ENCODE peak calls at places on chromosome 22, in seven cellular contexts. C is dorsolateral prefrontal cortex, O is tibial nerve, U is upper lobe of right lung, P is K562, R is neural progenitor cell, E is adrenal gland. X is an unnamed sample.

GRCh38 chr22:29259253-29259899 is 8.4 kb downstream of the RHBDD3 start:
- DNase-seq in R (peak), O (no peak), U (no peak), P (peak), C (no peak), E (no peak), X (no peak)

GRCh38 chr22:41429232-41429945 is 17.2 kb downstream of the TOB2 start:
- DNase-seq in E (no peak), R (no peak), U (no peak), P (no peak), O (no peak), C (peak), X (no peak)

GRCh38 chr22:28243539-28243938 is 324.5 kb upstream of the PITPNB start:
- DNase-seq in R (no peak), P (peak), C (no peak), O (no peak), U (no peak), E (no peak), X (no peak)

GRCh38 chr22:30261134-30261533 is 5.5 kb downstream of the OSM start:
- DNase-seq in C (no peak), R (no peak), E (no peak), U (no peak), P (no peak), O (no peak), X (no peak)

GRCh38 chr22:20646906-20647305 is 127.0 kb upstream of the SERPIND1 start:
- DNase-seq in E (no peak), O (no peak), U (no peak), C (no peak), R (no peak), P (no peak), X (peak)

GRCh38 chr22:27252282-27253049 is 549.1 kb downstream of the MN1 start:
- DNase-seq in O (no peak), E (no peak), P (no peak), R (no peak), U (no peak), C (no peak), X (no peak)

GRCh38 chr22:19951351-19951750 is 9.7 kb upstream of the TXNRD2 start:
- DNase-seq in P (no peak), O (no peak), C (no peak), R (no peak), E (peak), U (no peak), X (no peak)

GRCh38 chr22:27810566-27810965 is 9.0 kb upstream of the MN1 start:
- DNase-seq in C (no peak), E (no peak), P (no peak), U (no peak), O (peak), R (peak), X (no peak)

GRCh38 chr22:42868751-42869251 is 11.7 kb upstream of the ARFGAP3 start:
- DNase-seq in U (peak), O (no peak), C (peak), R (no peak), P (no peak), E (peak), X (no peak)

GRCh38 chr22:27370281-27370680 is 431.3 kb downstream of the MN1 start:
- DNase-seq in R (no peak), O (no peak), P (peak), U (no peak), E (no peak), C (no peak), X (no peak)

GRCh38 chr22:42300286-42301071 is 30.0 kb upstream of the TCF20 start:
- DNase-seq in E (no peak), C (no peak), O (no peak), U (no peak), P (peak), R (no peak), X (no peak)

GRCh38 chr22:49786976-49787843 is 40.5 kb downstream of the BRD1 start:
- DNase-seq in E (no peak), C (no peak), O (no peak), R (no peak), P (no peak), U (no peak), X (no peak)

DNA sequence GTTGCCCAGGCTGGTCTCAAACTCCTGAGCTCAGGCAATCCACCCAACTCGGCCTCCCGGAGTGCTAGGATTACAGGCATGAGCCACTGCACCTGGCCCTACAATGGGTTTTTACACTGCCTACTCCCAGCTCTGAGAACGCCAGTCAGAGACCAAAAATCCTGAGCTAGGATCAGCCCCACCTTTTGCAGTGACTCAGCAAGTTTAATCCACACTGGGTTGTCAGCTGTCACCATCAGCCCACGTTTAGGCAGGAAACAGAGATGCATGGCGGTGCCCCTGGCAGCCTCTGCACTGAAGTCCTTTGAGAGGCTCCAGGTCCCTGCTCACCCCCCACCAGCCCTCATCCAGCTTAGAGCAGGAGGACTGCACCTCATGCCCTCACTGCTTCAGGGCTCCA is 117.6 kb downstream of the ARHGAP8 start:
- DNase-seq in P (peak), U (no peak), E (no peak), C (no peak), O (no peak), R (peak), X (peak)
- H3K27ac ChIP-seq in P (no peak), U (no peak), E (no peak), C (no peak), O (no peak), R (peak), X (peak)

DNA sequence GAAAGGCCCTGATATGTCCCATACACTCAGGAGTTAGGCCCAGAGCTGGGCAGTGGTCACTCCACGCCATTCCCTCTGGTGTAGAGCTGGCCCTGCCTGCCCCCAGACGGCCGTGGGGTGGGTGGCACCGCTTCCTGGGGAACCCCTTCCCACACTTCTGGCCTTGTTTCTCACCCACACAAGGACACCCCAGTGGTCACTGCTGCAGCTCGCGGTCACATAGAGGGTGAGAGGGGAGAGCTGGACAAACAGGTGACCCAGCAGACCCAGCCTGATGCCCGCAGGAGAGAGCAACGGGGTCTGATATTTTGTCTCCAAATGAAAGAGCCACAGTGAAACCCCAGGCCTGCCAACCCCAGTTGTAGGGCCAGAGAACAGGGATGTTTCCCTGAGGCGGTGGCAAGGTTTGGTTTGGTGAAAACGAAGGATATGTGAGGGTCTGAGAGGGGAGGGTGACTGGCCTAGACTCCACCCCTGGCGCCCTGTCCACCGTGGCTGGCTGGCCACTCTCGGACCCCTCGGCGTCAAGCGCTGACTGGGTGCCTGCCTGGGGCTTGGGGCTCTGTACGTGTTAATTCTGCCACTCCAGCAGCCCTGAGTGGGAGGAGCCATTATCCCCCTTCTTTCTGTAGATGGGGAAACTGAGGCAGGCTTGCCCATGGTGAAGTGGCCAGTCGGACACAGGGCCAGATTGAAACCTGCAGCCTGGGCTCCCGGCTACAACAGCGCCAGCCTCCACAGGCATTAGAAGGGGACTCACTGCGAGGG is 71.0 kb upstream of the PPARA start:
- DNase-seq in C (peak), U (peak), O (peak), E (no peak), R (no peak), P (no peak), X (no peak)
- H3K27ac ChIP-seq in C (peak), U (peak), O (peak), E (peak), R (no peak), P (no peak), X (no peak)

GRCh38 chr22:47929073-47929472 is 1166.6 kb downstream of the TBC1D22A start:
- DNase-seq in E (no peak), U (no peak), R (no peak), P (no peak), C (no peak), O (no peak), X (no peak)

GRCh38 chr22:47923011-47923427 is 1160.6 kb downstream of the TBC1D22A start:
- DNase-seq in C (no peak), E (no peak), P (no peak), R (no peak), U (no peak), O (no peak), X (no peak)

GRCh38 chr22:47928626-47929025 is 1166.2 kb downstream of the TBC1D22A start:
- DNase-seq in U (no peak), E (no peak), C (no peak), R (no peak), O (no peak), P (no peak), X (no peak)

GRCh38 chr22:47929646-47930185 is 1167.3 kb downstream of the TBC1D22A start:
- DNase-seq in P (no peak), E (no peak), U (no peak), R (no peak), C (no peak), O (no peak), X (no peak)

GRCh38 chr22:47927811-47928210 is 1165.4 kb downstream of the TBC1D22A start:
- DNase-seq in U (no peak), P (no peak), C (no peak), E (no peak), O (no peak), R (no peak), X (no peak)
- H3K27ac ChIP-seq in U (no peak), P (no peak), C (no peak), E (no peak), O (no peak), R (no peak), X (no peak)

GRCh38 chr22:48278620-48279464 is 1516.4 kb downstream of the TBC1D22A start:
- DNase-seq in U (no peak), R (no peak), C (peak), O (no peak), P (no peak), E (no peak), X (no peak)
- H3K27ac ChIP-seq in U (no peak), R (no peak), C (peak), O (no peak), P (no peak), E (no peak), X (no peak)

GRCh38 chr22:35328472-35328885 is 28.8 kb downstream of the TOM1 start:
- DNase-seq in C (no peak), O (no peak), P (no peak), R (no peak), E (peak), U (peak), X (no peak)
- H3K27ac ChIP-seq in C (no peak), O (no peak), P (no peak), R (no peak), E (peak), U (peak), X (no peak)

GRCh38 chr22:39242389-39242808 is 2.4 kb downstream of the PDGFB start:
- DNase-seq in U (no peak), O (no peak), R (peak), P (no peak), E (no peak), C (no peak), X (no peak)

GRCh38 chr22:39241632-39242388 is 3.0 kb downstream of the PDGFB start:
- DNase-seq in U (no peak), C (no peak), R (no peak), E (no peak), P (no peak), O (no peak), X (no peak)

GRCh38 chr22:39243443-39244072 is 1.2 kb downstream of the PDGFB start:
- DNase-seq in P (no peak), U (no peak), O (no peak), C (no peak), R (peak), E (no peak), X (no peak)

GRCh38 chr22:39244073-39244495 is 698 bp downstream of the PDGFB start:
- DNase-seq in U (no peak), R (peak), O (no peak), C (no peak), P (no peak), E (no peak), X (no peak)

GRCh38 chr22:39242809-39243442 is 1.9 kb downstream of the PDGFB start:
- DNase-seq in P (no peak), R (peak), E (no peak), U (no peak), C (no peak), O (no peak), X (peak)
- H3K27ac ChIP-seq in P (no peak), R (no peak), E (peak), U (peak), C (peak), O (peak), X (no peak)